ENCODE peak calls at places on chromosomes 1 and 21, in seven cellular contexts. N, O, Q, V, W, Z and A are unnamed samples.

GRCh38 chr1:200527670-200528069 is 92.9 kb downstream of the KIF14 start:
- DNase-seq in Z (no peak), N (peak), W (no peak), Q (no peak), O (no peak), V (no peak), A (no peak)

GRCh38 chr1:207752456-207753132 is 740 bp downstream of the CD46 start:
- DNase-seq in Z (no peak), O (peak), V (no peak), Q (peak), W (no peak), N (peak), A (no peak)

GRCh38 chr1:78607944-78608343 is 12.3 kb upstream of the IFI44L start:
- DNase-seq in Z (no peak), N (no peak), O (no peak), Q (no peak), W (no peak), V (no peak), A (no peak)

GRCh38 chr1:162463021-162463420 is 34.6 kb upstream of the UHMK1 start:
- DNase-seq in N (no peak), W (no peak), Q (no peak), V (no peak), Z (no peak), O (no peak), A (no peak)

GRCh38 chr1:13583964-13584791 is 546 bp downstream of the PDPN start:
- DNase-seq in V (no peak), Q (peak), O (no peak), N (peak), Z (no peak), W (no peak), A (no peak)

GRCh38 chr1:172605641-172606040 is 53.3 kb upstream of the FASLG start:
- DNase-seq in W (no peak), O (no peak), N (no peak), V (no peak), Q (no peak), Z (no peak), A (no peak)

GRCh38 chr21:46024983-46025860 is 43.7 kb downstream of the COL6A1 start:
- DNase-seq in O (no peak), Z (no peak), Q (peak), N (no peak), V (no peak), W (no peak), A (no peak)

GRCh38 chr1:32877211-32878110 is 6.7 kb upstream of the FNDC5 start:
- DNase-seq in Z (no peak), N (peak), O (no peak), Q (no peak), W (no peak), V (no peak), A (no peak)

GRCh38 chr21:35189077-35189863 is 140.2 kb upstream of the RUNX1 start:
- DNase-seq in Q (peak), O (no peak), V (no peak), N (no peak), Z (no peak), W (no peak), A (no peak)

GRCh38 chr1:21149430-21149861 is 27.3 kb downstream of the EIF4G3 start:
- DNase-seq in N (no peak), V (no peak), Z (no peak), O (no peak), W (no peak), Q (peak), A (no peak)

GRCh38 chr1:230067441-230067870 is 418 bp downstream of the GALNT2 start:
- DNase-seq in V (no peak), W (no peak), N (peak), Z (peak), Q (peak), O (no peak), A (no peak)

GRCh38 chr21:43858806-43859648 is 6.0 kb upstream of the AGPAT3 start:
- DNase-seq in N (no peak), W (no peak), O (no peak), Z (no peak), Q (no peak), V (no peak), A (no peak)

GRCh38 chr1:1943834-1944570 is 24.9 kb upstream of the TMEM52 start:
- DNase-seq in Q (peak), N (peak), W (peak), V (no peak), O (peak), Z (peak), A (no peak)

GRCh38 chr1:17731460-17731859 is 23.7 kb upstream of the ACTL8 start:
- DNase-seq in Z (no peak), O (no peak), V (no peak), Q (no peak), W (no peak), N (no peak), A (no peak)

GRCh38 chr1:6465461-6466005 is 440 bp downstream of the TNFRSF25 start:
- DNase-seq in Q (no peak), N (no peak), V (no peak), W (peak), O (no peak), Z (peak), A (no peak)

GRCh38 chr1:87450615-87451209 is 122.0 kb downstream of the LMO4 start:
- DNase-seq in O (no peak), W (peak), N (no peak), Q (no peak), V (no peak), Z (peak), A (no peak)

GRCh38 chr1:11391327-11391726 is 87.6 kb upstream of the DISP3 start:
- DNase-seq in O (no peak), W (no peak), Q (no peak), N (no peak), V (no peak), Z (no peak), A (no peak)

GRCh38 chr1:157751283-157751682 is 25.6 kb downstream of the FCRL2 start:
- DNase-seq in Q (no peak), N (no peak), Z (no peak), V (no peak), W (no peak), O (no peak), A (no peak)

GRCh38 chr21:32312976-32313375 is 14.3 kb downstream of the MRAP start:
- DNase-seq in Z (no peak), O (no peak), V (no peak), Q (no peak), W (no peak), N (no peak), A (no peak)

GRCh38 chr1:111346089-111346885 is 55.6 kb downstream of the CHIA start:
- DNase-seq in Z (peak), O (peak), V (no peak), N (peak), W (peak), Q (peak), A (peak)

GRCh38 chr1:85366391-85366790 is 90.0 kb upstream of the BCL10 start:
- DNase-seq in Q (peak), N (no peak), Z (no peak), W (no peak), V (no peak), O (no peak), A (no peak)

GRCh38 chr1:188715566-188715965 is 1762.1 kb downstream of the BRINP3 start:
- DNase-seq in W (no peak), V (no peak), N (no peak), Q (no peak), Z (no peak), O (no peak), A (no peak)

GRCh38 chr21:39647476-39647875 is 34.7 kb downstream of the B3GALT5 start:
- DNase-seq in Q (no peak), W (no peak), O (no peak), Z (no peak), V (no peak), N (no peak), A (no peak)

GRCh38 chr1:157566484-157567300 is 14.4 kb upstream of the FCRL5 start:
- DNase-seq in O (no peak), Q (no peak), Z (no peak), W (no peak), V (peak), N (no peak), A (no peak)

GRCh38 chr1:167051907-167052306 is 38.3 kb downstream of the GPA33 start:
- DNase-seq in N (no peak), W (no peak), O (no peak), V (no peak), Q (no peak), Z (no peak), A (no peak)

GRCh38 chr1:224526771-224527170 is 89.3 kb upstream of the CNIH3 start:
- DNase-seq in N (no peak), Q (no peak), W (no peak), V (no peak), O (no peak), Z (no peak), A (no peak)

GRCh38 chr1:59498640-59499039 is 201.7 kb downstream of the FGGY start:
- DNase-seq in N (no peak), Z (no peak), V (no peak), O (peak), Q (peak), W (no peak), A (no peak)

GRCh38 chr1:201299968-201300367 is 16.7 kb downstream of the PKP1 start:
- DNase-seq in N (no peak), O (no peak), Q (peak), Z (no peak), W (no peak), V (no peak), A (no peak)

GRCh38 chr1:205343431-205344009 is 13.2 kb downstream of the KLHDC8A start:
- DNase-seq in W (no peak), Z (peak), Q (no peak), N (peak), V (no peak), O (no peak), A (no peak)

GRCh38 chr1:117673405-117673804 is 67.6 kb downstream of the TENT5C start:
- DNase-seq in O (no peak), Q (peak), V (no peak), N (no peak), W (no peak), Z (peak), A (no peak)

GRCh38 chr1:6447818-6448748 is 17.9 kb downstream of the TNFRSF25 start:
- DNase-seq in O (no peak), V (no peak), W (peak), N (no peak), Q (no peak), Z (peak), A (no peak)

GRCh38 chr1:34128186-34128889 is 36.7 kb downstream of the CSMD2 start:
- DNase-seq in O (no peak), Q (no peak), W (no peak), Z (no peak), V (no peak), N (no peak), A (no peak)

GRCh38 chr1:166133276-166133841 is 33.4 kb downstream of the FAM78B start:
- DNase-seq in Q (peak), N (no peak), V (no peak), O (no peak), W (no peak), Z (no peak), A (no peak)